ENCODE peak calls at places on chromosomes 16 and 17, in four cellular contexts. One of them, this sample, is unnamed.

GRCh38 chr16:30941600-30942420 is 7.1 kb upstream of the ORAI3 start:
- DNase-seq in HCT116: peak; percentile 46
- DNase-seq in SK-N-SH: peak; percentile 90
- DNase-seq in GM23248: peak; percentile 83
- DNase-seq in this sample: peak; percentile 83

GRCh38 chr17:61661135-61661534 is 70.1 kb upstream of the NACA2 start:
- DNase-seq in HCT116: no peak
- DNase-seq in SK-N-SH: no peak
- DNase-seq in GM23248: no peak
- DNase-seq in this sample: no peak

GRCh38 chr17:42898147-42898807 is 2.3 kb upstream of the G6PC1 start:
- DNase-seq in HCT116: no peak
- DNase-seq in SK-N-SH: no peak
- DNase-seq in GM23248: no peak
- DNase-seq in this sample: no peak

GRCh38 chr16:87274808-87275207 is 42.4 kb downstream of the C16orf95 start:
- DNase-seq in HCT116: no peak
- DNase-seq in SK-N-SH: no peak
- DNase-seq in GM23248: no peak
- DNase-seq in this sample: no peak

GRCh38 chr16:30744146-30744545 is 4.1 kb upstream of the PHKG2 start:
- DNase-seq in HCT116: no peak
- DNase-seq in SK-N-SH: no peak
- DNase-seq in GM23248: no peak
- DNase-seq in this sample: no peak

GRCh38 chr16:79977974-79978836 is 377.7 kb upstream of the MAF start:
- DNase-seq in HCT116: no peak
- DNase-seq in SK-N-SH: no peak
- DNase-seq in GM23248: no peak
- DNase-seq in this sample: no peak

GRCh38 chr17:63331301-63331700 is 114.8 kb downstream of the CYB561 start:
- DNase-seq in HCT116: no peak
- DNase-seq in SK-N-SH: no peak
- DNase-seq in GM23248: no peak
- DNase-seq in this sample: no peak

GRCh38 chr16:51875834-51876725 is 670.9 kb downstream of the TOX3 start:
- DNase-seq in HCT116: no peak
- DNase-seq in SK-N-SH: no peak
- DNase-seq in GM23248: no peak
- DNase-seq in this sample: peak; percentile 31

GRCh38 chr17:28379814-28380571 is 8.5 kb downstream of the SARM1 start:
- DNase-seq in HCT116: no peak
- DNase-seq in SK-N-SH: peak; percentile 76
- DNase-seq in GM23248: peak; percentile 60
- DNase-seq in this sample: no peak

GRCh38 chr17:59607817-59608403 is 11.8 kb upstream of the CLTC start:
- DNase-seq in HCT116: no peak
- DNase-seq in SK-N-SH: peak; percentile 36
- DNase-seq in GM23248: no peak
- DNase-seq in this sample: peak; percentile 14

GRCh38 chr17:64055183-64056142 is 35.0 kb upstream of the ICAM2 start:
- DNase-seq in HCT116: no peak
- DNase-seq in SK-N-SH: no peak
- DNase-seq in GM23248: no peak
- DNase-seq in this sample: no peak

GRCh38 chr16:77330332-77331043 is 104.3 kb downstream of the ADAMTS18 start:
- DNase-seq in HCT116: no peak
- DNase-seq in SK-N-SH: no peak
- DNase-seq in GM23248: no peak
- DNase-seq in this sample: peak; percentile 88

GRCh38 chr17:77824102-77824779 is 134.3 kb upstream of the TNRC6C start:
- DNase-seq in HCT116: no peak
- DNase-seq in SK-N-SH: peak; percentile 21
- DNase-seq in GM23248: no peak
- DNase-seq in this sample: no peak

GRCh38 chr17:4658478-4659305 is 17.2 kb upstream of the ALOX15 start:
- DNase-seq in HCT116: no peak
- DNase-seq in SK-N-SH: peak; percentile 58
- DNase-seq in GM23248: peak; percentile 41
- DNase-seq in this sample: no peak

GRCh38 chr17:67441052-67441738 is 64.1 kb downstream of the PITPNC1 start:
- DNase-seq in HCT116: peak; percentile 81
- DNase-seq in SK-N-SH: no peak
- DNase-seq in GM23248: peak; percentile 94
- DNase-seq in this sample: peak; percentile 73

GRCh38 chr16:89116341-89117238 is 22.9 kb downstream of the ACSF3 start:
- DNase-seq in HCT116: no peak
- DNase-seq in SK-N-SH: no peak
- DNase-seq in GM23248: no peak
- DNase-seq in this sample: no peak

GRCh38 chr17:69575346-69575761 is 160.9 kb downstream of the MAP2K6 start:
- DNase-seq in HCT116: no peak
- DNase-seq in SK-N-SH: no peak
- DNase-seq in GM23248: peak; percentile 47
- DNase-seq in this sample: peak; percentile 43

GRCh38 chr17:38509772-38510423 is 81.6 kb downstream of the ARHGAP23 start:
- DNase-seq in HCT116: no peak
- DNase-seq in SK-N-SH: no peak
- DNase-seq in GM23248: no peak
- DNase-seq in this sample: no peak

GRCh38 chr16:785563-786535 is 2.3 kb downstream of the RPUSD1 start:
- DNase-seq in HCT116: no peak
- DNase-seq in SK-N-SH: peak; percentile 86
- DNase-seq in GM23248: peak; percentile 71
- DNase-seq in this sample: peak; percentile 89

GRCh38 chr17:68790931-68791330 is 164.3 kb downstream of the ABCA8 start:
- DNase-seq in HCT116: no peak
- DNase-seq in SK-N-SH: no peak
- DNase-seq in GM23248: peak; percentile 61
- DNase-seq in this sample: no peak

GRCh38 chr17:35808962-35809854 is at the start of gene TAF15:
- DNase-seq in HCT116: peak; percentile 95
- DNase-seq in SK-N-SH: peak; percentile 95
- DNase-seq in GM23248: peak; percentile 99
- DNase-seq in this sample: peak; percentile 98

GRCh38 chr16:72482695-72483094 is 310.7 kb upstream of the PMFBP1 start:
- DNase-seq in HCT116: no peak
- DNase-seq in SK-N-SH: no peak
- DNase-seq in GM23248: no peak
- DNase-seq in this sample: no peak

GRCh38 chr17:8162232-8162996 is at the start of gene VAMP2:
- DNase-seq in HCT116: no peak
- DNase-seq in SK-N-SH: peak; percentile 54
- DNase-seq in GM23248: peak; percentile 95
- DNase-seq in this sample: peak; percentile 90

GRCh38 chr17:14352139-14352538 is 51.3 kb downstream of the HS3ST3B1 start:
- DNase-seq in HCT116: no peak
- DNase-seq in SK-N-SH: no peak
- DNase-seq in GM23248: no peak
- DNase-seq in this sample: no peak
- H3K9ac ChIP-seq in HCT116: no peak overlapping the region
- H3K9ac ChIP-seq in SK-N-SH: no peak overlapping the region
- H3K9ac ChIP-seq in GM23248: no peak overlapping the region
- H3K9ac ChIP-seq in this sample: no peak overlapping the region

DNA sequence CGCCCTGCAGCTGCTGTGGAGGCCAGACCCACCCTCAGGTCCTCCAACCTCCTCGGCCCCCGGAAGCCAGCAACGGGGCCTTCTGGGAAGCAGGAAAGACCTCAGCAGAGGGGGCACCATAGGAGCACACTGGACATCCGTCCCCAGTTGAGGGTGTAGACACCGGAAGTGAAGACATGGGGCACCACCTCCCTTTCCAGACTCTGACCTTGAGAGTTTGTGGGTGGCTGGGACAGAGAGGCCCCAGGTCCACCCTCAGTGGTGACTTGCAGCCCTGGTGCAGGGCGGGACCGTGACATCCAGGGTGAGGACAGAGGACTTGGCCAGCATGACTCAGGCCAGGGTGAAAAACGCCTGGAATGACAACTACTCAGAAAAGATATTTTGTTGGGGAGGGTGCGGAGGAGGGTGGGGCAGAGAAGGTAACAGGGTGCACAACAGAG is 19.9 kb downstream of the CEP295NL start:
- DNase-seq in HCT116: peak; percentile 71
- DNase-seq in SK-N-SH: peak; percentile 94
- DNase-seq in GM23248: peak; percentile 95
- DNase-seq in this sample: no peak
- TF ChIP-seq EZH2phosphoT487 in HCT116: no peak
- TF ChIP-seq EZH2phosphoT487 in SK-N-SH: no peak
- TF ChIP-seq EZH2phosphoT487 in GM23248: peak; percentile 40
- TF ChIP-seq EZH2phosphoT487 in this sample: no peak

GRCh38 chr17:39727556-39727955 is 2.8 kb downstream of the MIEN1 start:
- DNase-seq in HCT116: no peak
- DNase-seq in SK-N-SH: no peak
- DNase-seq in GM23248: no peak
- DNase-seq in this sample: no peak

GRCh38 chr17:39732586-39732985 is 2.3 kb upstream of the MIEN1 start:
- DNase-seq in HCT116: no peak
- DNase-seq in SK-N-SH: no peak
- DNase-seq in GM23248: no peak
- DNase-seq in this sample: no peak

GRCh38 chr17:39730095-39730921 is at the start of gene MIEN1:
- DNase-seq in HCT116: peak; percentile 64
- DNase-seq in SK-N-SH: peak; percentile 99
- DNase-seq in GM23248: peak; percentile 92
- DNase-seq in this sample: peak; percentile 95

GRCh38 chr17:39726617-39727016 is 3.7 kb downstream of the MIEN1 start:
- DNase-seq in HCT116: no peak
- DNase-seq in SK-N-SH: no peak
- DNase-seq in GM23248: no peak
- DNase-seq in this sample: no peak

GRCh38 chr17:39729280-39729851 is 966 bp downstream of the MIEN1 start:
- DNase-seq in HCT116: no peak
- DNase-seq in SK-N-SH: no peak
- DNase-seq in GM23248: peak; percentile 32
- DNase-seq in this sample: no peak
- H3K9ac ChIP-seq in HCT116: peak overlapping the region; percentile 82
- H3K9ac ChIP-seq in SK-N-SH: peak overlapping the region; percentile 91
- H3K9ac ChIP-seq in GM23248: peak overlapping the region; percentile 83
- H3K9ac ChIP-seq in this sample: no peak overlapping the region

GRCh38 chr17:58119491-58119890 is 28.7 kb upstream of the OR4D1 start:
- DNase-seq in HCT116: no peak
- DNase-seq in SK-N-SH: no peak
- DNase-seq in GM23248: no peak
- DNase-seq in this sample: no peak

GRCh38 chr17:58127846-58128245 is 20.3 kb upstream of the OR4D1 start:
- DNase-seq in HCT116: no peak
- DNase-seq in SK-N-SH: no peak
- DNase-seq in GM23248: no peak
- DNase-seq in this sample: no peak

GRCh38 chr17:58120195-58120822 is 27.9 kb upstream of the OR4D1 start:
- DNase-seq in HCT116: peak; percentile 33
- DNase-seq in SK-N-SH: no peak
- DNase-seq in GM23248: peak; percentile 66
- DNase-seq in this sample: peak; percentile 86

GRCh38 chr17:58117382-58117781 is 30.8 kb upstream of the OR4D1 start:
- DNase-seq in HCT116: no peak
- DNase-seq in SK-N-SH: no peak
- DNase-seq in GM23248: no peak
- DNase-seq in this sample: no peak

GRCh38 chr17:58121925-58122324 is 26.3 kb upstream of the OR4D1 start:
- DNase-seq in HCT116: peak; percentile 59
- DNase-seq in SK-N-SH: peak; percentile 58
- DNase-seq in GM23248: peak; percentile 46
- DNase-seq in this sample: peak; percentile 54
- TF ChIP-seq EZH2phosphoT487 in HCT116: no peak
- TF ChIP-seq EZH2phosphoT487 in SK-N-SH: no peak
- TF ChIP-seq EZH2phosphoT487 in GM23248: no peak
- TF ChIP-seq EZH2phosphoT487 in this sample: no peak

DNA sequence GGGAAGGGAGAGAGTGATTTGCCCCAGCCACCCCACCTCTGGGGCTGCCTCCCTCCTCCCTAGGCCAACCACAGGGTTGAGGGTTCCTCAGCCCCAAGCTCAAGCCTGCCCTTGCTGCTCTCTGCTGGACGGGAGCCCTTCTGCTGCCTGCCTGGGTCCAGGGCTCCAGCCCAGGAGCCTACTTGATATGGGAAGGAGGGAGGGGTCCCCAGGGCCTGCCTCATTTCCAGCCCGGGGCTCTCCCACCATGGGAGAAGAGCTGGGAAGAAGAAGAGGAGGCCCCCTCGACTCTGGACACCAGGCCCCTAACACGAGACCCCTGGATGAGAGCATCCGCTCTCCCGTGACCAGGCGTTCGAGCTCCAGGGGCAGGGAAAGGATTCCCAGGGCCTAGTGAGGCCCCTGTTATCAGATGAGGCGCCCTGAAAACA is 726 bp downstream of the SLC16A5 start:
- DNase-seq in HCT116: no peak
- DNase-seq in SK-N-SH: no peak
- DNase-seq in GM23248: no peak
- DNase-seq in this sample: peak; percentile 33
- H3K9ac ChIP-seq in HCT116: peak overlapping the region; percentile 97
- H3K9ac ChIP-seq in SK-N-SH: no peak overlapping the region
- H3K9ac ChIP-seq in GM23248: peak overlapping the region; percentile 82
- H3K9ac ChIP-seq in this sample: peak overlapping the region; percentile 11

This sample was measured in neural progenitor cell.